ENCODE peak calls at places on chromosomes 3 and 15, in ten cellular contexts. K, X, P, C, V, Q, W, G, N and U are unnamed samples.
A peak's percentile ranks its signal among the peaks of the same experiment; 100 is the strongest.

GRCh38 chr3:126413693-126414080 is 19.0 kb downstream of the CFAP100 start:
- DNase-seq in Q (no peak), P (no peak), C (no peak), K (no peak), G (no peak), W (no peak), N (no peak), X (no peak), V (no peak), U (no peak)

GRCh38 chr15:84638103-84638502 is 16.0 kb downstream of the WDR73 start:
- DNase-seq in X (no peak), Q (no peak), K (no peak), V (no peak), P (no peak), G (no peak), N (no peak), C (no peak), W (no peak), U (no peak)

GRCh38 chr3:194967126-194968117 is 281.7 kb downstream of the FAM43A start:
- DNase-seq in P (no peak), V (no peak), X (no peak), K (no peak), N (no peak), G (no peak), Q (no peak), W (no peak), C (no peak), U (no peak)

GRCh38 chr3:13595001-13595421 is 46.1 kb downstream of the FBLN2 start:
- DNase-seq in C (no peak), Q (no peak), W (no peak), G (no peak), K (no peak), N (no peak), X (no peak), P (no peak), V (peak; percentile 10), U (no peak)

GRCh38 chr15:65066001-65066634 is 1.7 kb downstream of the RASL12 start:
- DNase-seq in P (no peak), K (no peak), C (no peak), X (no peak), N (no peak), W (no peak), V (no peak), Q (no peak), G (no peak), U (no peak)

GRCh38 chr15:52082197-52083036 is 30.2 kb downstream of the BCL2L10 start:
- DNase-seq in Q (no peak), G (no peak), V (no peak), X (no peak), C (no peak), W (peak; percentile 47), N (no peak), K (peak; percentile 59), P (no peak), U (no peak)

GRCh38 chr3:84984429-84984828 is 25.6 kb downstream of the CADM2 start:
- DNase-seq in C (no peak), G (no peak), N (no peak), W (no peak), Q (no peak), K (no peak), X (no peak), P (no peak), V (no peak), U (no peak)

GRCh38 chr3:158936530-158937113 is 134.8 kb downstream of the MFSD1 start:
- DNase-seq in Q (no peak), C (no peak), V (no peak), N (no peak), K (no peak), W (no peak), P (no peak), X (no peak), G (no peak), U (no peak)

GRCh38 chr3:110995461-110996226 is 76.0 kb upstream of the NECTIN3 start:
- DNase-seq in V (no peak), P (no peak), X (no peak), K (no peak), Q (no peak), C (no peak), N (peak; percentile 62), W (peak; percentile 66), G (no peak), U (no peak)

GRCh38 chr15:64895285-64896065 is 16.2 kb upstream of the ANKDD1A start:
- DNase-seq in X (no peak), C (peak; percentile 29), G (peak; percentile 41), W (peak; percentile 66), V (no peak), P (peak; percentile 43), K (peak; percentile 86), Q (peak; percentile 53), N (peak; percentile 25), U (no peak)

GRCh38 chr3:29410200-29410599 is 129.3 kb downstream of the RBMS3 start:
- DNase-seq in W (no peak), V (no peak), Q (no peak), X (no peak), G (no peak), P (no peak), N (no peak), C (no peak), K (no peak), U (no peak)

GRCh38 chr15:77482570-77482969 is 61.9 kb downstream of the HMG20A start:
- DNase-seq in V (no peak), Q (no peak), X (no peak), K (no peak), G (no peak), W (peak; percentile 89), C (no peak), P (no peak), N (peak; percentile 81), U (no peak)

GRCh38 chr15:56754993-56755392 is 21.7 kb upstream of the ZNF280D start:
- DNase-seq in K (no peak), G (no peak), P (no peak), N (no peak), Q (no peak), X (no peak), W (no peak), V (no peak), C (no peak), U (no peak)

GRCh38 chr3:12054245-12054644 is 50.1 kb downstream of the SYN2 start:
- DNase-seq in C (no peak), K (no peak), N (no peak), P (no peak), V (no peak), G (no peak), X (no peak), Q (no peak), W (no peak), U (no peak)